ENCODE peak calls at places on chromosomes 16 and 17, in ten cellular contexts. J, A, E, D, U, B, W, G, N and S are unnamed samples.

GRCh38 chr17:2705263-2705662 is 6.3 kb downstream of the CLUH start:
- DNase-seq in N (no peak), D (no peak), W (no peak), B (no peak), J (no peak), E (no peak), A (no peak), G (no peak), U (no peak), S (peak; percentile 85)

GRCh38 chr17:48715496-48716399 is 6.6 kb downstream of the PRAC1 start:
- DNase-seq in G (no peak), A (no peak), W (no peak), E (no peak), J (no peak), D (no peak), N (no peak), B (no peak), U (no peak), S (no peak)

GRCh38 chr17:54009502-54009901 is 186.8 kb downstream of the KIF2B start:
- DNase-seq in G (no peak), D (no peak), U (no peak), A (no peak), B (no peak), W (no peak), E (no peak), J (no peak), N (no peak), S (no peak)

GRCh38 chr17:40320771-40321501 is 12.0 kb downstream of the RARA start:
- DNase-seq in N (no peak), J (peak; percentile 85), U (no peak), G (no peak), W (peak; percentile 85), D (no peak), A (peak; percentile 87), B (no peak), E (no peak), S (no peak)

GRCh38 chr17:18257268-18257681 is 1.3 kb downstream of the FLII start:
- DNase-seq in J (no peak), E (peak; percentile 46), U (no peak), A (no peak), D (no peak), N (no peak), G (no peak), W (peak; percentile 41), B (no peak), S (no peak)

GRCh38 chr16:50021509-50021908 is 3.5 kb upstream of the CNEP1R1 start:
- DNase-seq in U (peak; percentile 20), G (peak; percentile 52), N (no peak), J (no peak), W (no peak), B (no peak), D (no peak), E (no peak), A (no peak), S (no peak)

GRCh38 chr16:88367560-88367959 is 15.2 kb upstream of the ZNF469 start:
- DNase-seq in E (no peak), U (no peak), B (no peak), A (no peak), N (no peak), G (no peak), W (no peak), J (no peak), D (no peak), S (no peak)

GRCh38 chr16:74909665-74910064 is 75.3 kb downstream of the WDR59 start:
- DNase-seq in J (no peak), D (no peak), N (no peak), B (no peak), E (no peak), W (no peak), U (no peak), G (no peak), A (no peak), S (no peak)

GRCh38 chr16:66309409-66309808 is 57.1 kb upstream of the CDH5 start:
- DNase-seq in B (no peak), D (no peak), U (no peak), J (no peak), N (no peak), G (no peak), E (no peak), A (no peak), W (no peak), S (no peak)

GRCh38 chr17:74177018-74177450 is 26.4 kb upstream of the RPL38 start:
- DNase-seq in B (no peak), G (no peak), D (no peak), W (no peak), A (no peak), J (no peak), E (no peak), U (no peak), N (no peak), S (peak; percentile 69)

GRCh38 chr16:66093217-66093616 is 273.3 kb upstream of the CDH5 start:
- DNase-seq in B (no peak), A (no peak), D (no peak), G (no peak), E (no peak), U (no peak), N (no peak), J (no peak), W (no peak), S (no peak)

GRCh38 chr16:11007714-11008240 is 63.4 kb downstream of the CLEC16A start:
- DNase-seq in A (no peak), B (no peak), W (no peak), J (no peak), G (no peak), E (no peak), N (no peak), U (no peak), D (no peak), S (no peak)

GRCh38 chr17:62111562-62112180 is 46.6 kb upstream of the MED13 start:
- DNase-seq in U (no peak), J (no peak), A (no peak), E (no peak), W (no peak), N (no peak), B (no peak), G (no peak), D (no peak), S (no peak)

GRCh38 chr16:49763826-49764225 is 92.1 kb downstream of the ZNF423 start:
- DNase-seq in A (no peak), D (no peak), J (no peak), U (no peak), E (no peak), B (no peak), N (no peak), W (no peak), G (no peak), S (no peak)

GRCh38 chr16:760498-761343 is at the start of gene MSLN:
- DNase-seq in G (no peak), B (no peak), W (no peak), A (peak; percentile 31), J (no peak), U (no peak), D (no peak), E (no peak), N (no peak), S (no peak)

GRCh38 chr17:13297198-13297597 is 279.4 kb upstream of the ELAC2 start:
- DNase-seq in E (no peak), J (peak; percentile 51), N (no peak), U (no peak), A (no peak), W (no peak), B (no peak), D (no peak), G (no peak), S (no peak)

GRCh38 chr16:13953501-13953900 is 33.5 kb downstream of the ERCC4 start:
- DNase-seq in E (no peak), N (no peak), W (no peak), J (no peak), U (no peak), G (no peak), B (no peak), A (no peak), D (no peak), S (no peak)

GRCh38 chr17:29918922-29919856 is 10.8 kb downstream of the SSH2 start:
- DNase-seq in G (no peak), A (no peak), N (no peak), U (no peak), E (no peak), W (no peak), B (no peak), D (no peak), J (no peak), S (peak; percentile 19)

GRCh38 chr16:70561623-70562022 is 38.0 kb downstream of the SF3B3 start:
- DNase-seq in N (no peak), G (no peak), D (no peak), E (no peak), W (no peak), J (no peak), B (no peak), A (no peak), U (no peak), S (no peak)

DNA sequence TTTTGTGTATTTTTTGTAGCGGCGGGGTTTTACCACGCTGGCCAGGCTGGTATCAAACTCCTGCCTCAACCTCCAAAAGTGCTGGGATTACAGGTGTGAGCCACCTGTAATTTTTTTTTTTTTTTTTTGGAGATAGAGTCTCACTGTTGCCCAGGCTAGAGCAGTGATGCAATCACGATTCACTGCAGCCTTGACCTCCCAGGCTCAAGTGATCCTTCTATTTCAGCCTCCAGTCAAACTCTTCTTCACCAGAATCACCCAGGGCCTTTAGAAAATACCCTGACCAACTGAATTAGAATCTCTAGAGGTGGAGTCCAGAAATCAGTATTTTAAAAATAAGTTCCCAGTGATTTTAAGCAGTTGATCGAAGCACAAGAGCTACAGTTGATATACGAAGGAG is 12.5 kb downstream of the HSPB9 start:
- DNase-seq in D (no peak), G (no peak), W (no peak), U (no peak), N (no peak), J (no peak), A (no peak), B (no peak), E (no peak), S (no peak)
- H3K4me3 ChIP-seq in D (no peak overlapping the region), G (no peak overlapping the region), W (no peak overlapping the region), U (no peak overlapping the region), N (no peak overlapping the region), J (no peak overlapping the region), A (no peak overlapping the region), B (no peak overlapping the region), E (peak overlapping the region; percentile 31), S (no peak overlapping the region)

GRCh38 chr17:32319548-32319905 is 22.4 kb downstream of the C17orf75 start:
- DNase-seq in N (peak; percentile 46), J (peak; percentile 67), G (peak; percentile 73), A (peak; percentile 79), U (peak; percentile 75), E (peak; percentile 80), W (peak; percentile 85), D (peak; percentile 75), B (peak; percentile 88), S (peak; percentile 27)
- TF ChIP-seq CTCF in N (peak; percentile 91), J (peak; percentile 93), G (peak; percentile 98), A (peak; percentile 97), U (peak; percentile 87), E (peak; percentile 92), W (peak; percentile 81), D (peak; percentile 98), B (peak; percentile 94), S (peak; percentile 97)

GRCh38 chr16:2956566-2956956 is 7.5 kb upstream of the KREMEN2 start:
- DNase-seq in E (no peak), U (no peak), B (no peak), N (no peak), D (peak; percentile 17), G (no peak), W (no peak), A (no peak), J (no peak), S (no peak)
- H3K4me3 ChIP-seq in E (no peak overlapping the region), U (no peak overlapping the region), B (no peak overlapping the region), N (no peak overlapping the region), D (no peak overlapping the region), G (no peak overlapping the region), W (no peak overlapping the region), A (no peak overlapping the region), J (no peak overlapping the region), S (no peak overlapping the region)

GRCh38 chr16:68367034-68367433 is 56.2 kb downstream of the PRMT7 start:
- DNase-seq in A (no peak), B (peak; percentile 58), N (no peak), G (peak; percentile 72), U (peak; percentile 70), E (peak; percentile 36), W (no peak), D (no peak), J (no peak), S (no peak)
- TF ChIP-seq CTCF in A (peak; percentile 6), B (peak; percentile 48), N (no peak), G (peak; percentile 32), U (peak; percentile 34), E (no peak), W (peak; percentile 30), D (peak; percentile 56), J (no peak), S (peak; percentile 5)